ENCODE peak calls at places on chromosomes 4 and X, in nine cellular contexts. J is activated CD4-positive, alpha-beta T cell treated with anti-CD3 and anti-CD28 coated beads, Interleukin-2, amount 50 U/mL, for 1 hour; D is NCI-H1694 treated with DMSO at 0.1 percent for 48 hours; E is stomach; V is RWPE1; R is MM.1S; Z is BJ; C is WTC11; O is CD4-positive, CD25-positive, alpha-beta regulatory T cell. X is an unnamed sample.

GRCh38 chr4:85825937-85826678 is 351.2 kb downstream of the ARHGAP24 start:
- DNase-seq in J (no peak), E (peak), Z (no peak), R (peak), V (no peak), D (peak), O (no peak), C (peak), X (no peak)

GRCh38 chrX:78066110-78066509 is 37.9 kb upstream of the PGK1 start:
- DNase-seq in E (no peak), D (no peak), V (no peak), J (no peak), R (no peak), Z (no peak), C (no peak), O (no peak), X (no peak)

GRCh38 chr4:118834960-118835895 is 698 bp downstream of the SEC24D start:
- DNase-seq in D (no peak), C (peak), E (peak), O (peak), V (peak), J (peak), R (peak), Z (peak), X (peak)

GRCh38 chr4:80036949-80037348 is 36.1 kb downstream of the ANTXR2 start:
- DNase-seq in E (no peak), C (no peak), J (no peak), R (no peak), O (no peak), Z (peak), D (no peak), V (no peak), X (no peak)

GRCh38 chrX:72297953-72298730 is 7.6 kb downstream of the CITED1 start:
- DNase-seq in E (no peak), J (no peak), D (no peak), O (no peak), Z (no peak), C (peak), R (peak), V (no peak), X (no peak)

GRCh38 chrX:145825896-145826295 is 8.3 kb downstream of the SLITRK2 start:
- DNase-seq in O (no peak), E (no peak), V (no peak), D (no peak), J (no peak), Z (no peak), R (peak), C (no peak), X (no peak)

GRCh38 chr4:75514949-75515612 is 808 bp downstream of the THAP6 start:
- DNase-seq in O (peak), C (no peak), V (no peak), Z (no peak), E (no peak), J (peak), D (no peak), R (peak), X (peak)

GRCh38 chr4:181261279-181261678 is 981.9 kb upstream of the TENM3 start:
- DNase-seq in R (no peak), J (no peak), Z (no peak), C (no peak), E (no peak), V (no peak), O (no peak), D (no peak), X (no peak)

GRCh38 chr4:55330241-55330640 is 15.8 kb upstream of the SRD5A3 start:
- DNase-seq in Z (no peak), R (no peak), O (no peak), V (no peak), E (no peak), J (no peak), C (no peak), D (no peak), X (no peak)

GRCh38 chr4:921830-922331 is 10.2 kb downstream of the GAK start:
- DNase-seq in E (no peak), J (no peak), R (no peak), V (no peak), D (no peak), O (no peak), Z (no peak), C (no peak), X (no peak)

GRCh38 chr4:159366966-159367365 is 264.1 kb downstream of the RAPGEF2 start:
- DNase-seq in O (no peak), J (no peak), R (no peak), D (no peak), C (no peak), V (peak), E (no peak), Z (no peak), X (no peak)

GRCh38 chr4:22268350-22269025 is 247.4 kb downstream of the ADGRA3 start:
- DNase-seq in C (no peak), E (no peak), J (no peak), D (no peak), O (no peak), Z (no peak), R (no peak), V (no peak), X (no peak)

GRCh38 chr4:90994883-90995484 is 867.8 kb downstream of the CCSER1 start:
- DNase-seq in C (no peak), V (no peak), J (no peak), Z (no peak), D (no peak), O (no peak), E (no peak), R (no peak), X (no peak)

GRCh38 chr4:98838977-98839618 is 89.8 kb downstream of the EIF4E start:
- DNase-seq in D (no peak), O (no peak), E (no peak), J (no peak), C (no peak), R (no peak), Z (no peak), V (no peak), X (no peak)

GRCh38 chr4:3193531-3194203 is 55.3 kb upstream of the MSANTD1 start:
- DNase-seq in D (peak), O (no peak), E (no peak), Z (no peak), V (no peak), C (no peak), R (no peak), J (no peak), X (peak)

GRCh38 chr4:146245899-146246298 is 31.6 kb downstream of the REELD1 start:
- DNase-seq in R (no peak), D (no peak), J (no peak), E (no peak), C (no peak), Z (no peak), O (no peak), V (no peak), X (no peak)

GRCh38 chr4:156948133-156948532 is 23.5 kb downstream of the PDGFC start:
- DNase-seq in D (no peak), Z (no peak), E (no peak), O (no peak), J (no peak), V (no peak), R (no peak), C (no peak), X (no peak)

GRCh38 chr4:143071351-143071750 is 113.4 kb upstream of the USP38 start:
- DNase-seq in R (no peak), D (no peak), V (no peak), C (no peak), O (no peak), Z (no peak), J (no peak), E (no peak), X (no peak)

GRCh38 chr4:148787831-148788477 is 345.7 kb upstream of the NR3C2 start:
- DNase-seq in Z (no peak), R (no peak), O (no peak), E (no peak), D (no peak), J (no peak), C (no peak), V (no peak), X (no peak)

GRCh38 chrX:113136841-113137240 is 296.2 kb upstream of the AMOT start:
- DNase-seq in R (no peak), C (no peak), J (no peak), O (no peak), E (no peak), D (no peak), Z (no peak), V (no peak), X (no peak)

GRCh38 chrX:51737062-51737461 is 6.2 kb upstream of the GSPT2 start:
- DNase-seq in Z (no peak), D (no peak), V (no peak), R (no peak), J (no peak), O (no peak), C (no peak), E (no peak), X (no peak)

X was measured in naive thymus-derived CD8-positive, alpha-beta T cell.